ENCODE peak calls at places on chromosome 7, in ten cellular contexts. K is H4, I is heart right ventricle, T is T-helper 22 cell, A is GF-D8, Q is NCI-H2107, H is hippocampal formation, E is skeletal muscle cell, N is AG08395, W is dorsolateral prefrontal cortex. F is an unnamed sample.

GRCh38 chr7:74501298-74501697 is 47.6 kb downstream of the GTF2IRD1 start:
- DNase-seq in K (no peak), I (peak), T (no peak), A (no peak), Q (no peak), H (no peak), E (no peak), N (no peak), W (no peak), F (no peak)

GRCh38 chr7:123966936-123967335 is 41.9 kb downstream of the SPAM1 start:
- DNase-seq in K (peak), I (no peak), T (no peak), A (no peak), Q (no peak), H (peak), E (no peak), N (no peak), W (no peak), F (no peak)

GRCh38 chr7:124566576-124566975 is 199.0 kb downstream of the GPR37 start:
- DNase-seq in K (peak), I (no peak), T (no peak), A (no peak), Q (no peak), H (no peak), E (no peak), N (peak), W (no peak), F (no peak)

GRCh38 chr7:103150192-103150591 is 1.3 kb upstream of the NAPEPLD start:
- DNase-seq in K (no peak), I (no peak), T (no peak), A (no peak), Q (no peak), H (no peak), E (no peak), N (no peak), W (no peak), F (no peak)

GRCh38 chr7:36650766-36651310 is 73.5 kb downstream of the AOAH start:
- DNase-seq in K (no peak), I (no peak), T (no peak), A (no peak), Q (no peak), H (no peak), E (no peak), N (no peak), W (no peak), F (no peak)

GRCh38 chr7:2689951-2690705 is 2.1 kb downstream of the AMZ1 start:
- DNase-seq in K (peak), I (no peak), T (no peak), A (no peak), Q (no peak), H (no peak), E (no peak), N (no peak), W (no peak), F (no peak)

GRCh38 chr7:21616796-21617436 is 74.1 kb downstream of the DNAH11 start:
- DNase-seq in K (peak), I (no peak), T (no peak), A (no peak), Q (no peak), H (no peak), E (no peak), N (peak), W (no peak), F (no peak)

GRCh38 chr7:83996879-83997278 is 197.7 kb downstream of the SEMA3A start:
- DNase-seq in K (no peak), I (no peak), T (no peak), A (no peak), Q (no peak), H (no peak), E (peak), N (no peak), W (no peak), F (no peak)

GRCh38 chr7:76507723-76508406 is 2.5 kb upstream of the UPK3B start:
- DNase-seq in K (peak), I (no peak), T (no peak), A (no peak), Q (no peak), H (no peak), E (no peak), N (no peak), W (no peak), F (no peak)

GRCh38 chr7:117582219-117582704 is 102.4 kb downstream of the CFTR start:
- DNase-seq in K (peak), I (no peak), T (no peak), A (no peak), Q (no peak), H (no peak), E (peak), N (peak), W (no peak), F (no peak)

GRCh38 chr7:26398436-26399308 is 107.0 kb downstream of the SNX10 start:
- DNase-seq in K (peak), I (peak), T (no peak), A (peak), Q (peak), H (no peak), E (no peak), N (peak), W (peak), F (no peak)

GRCh38 chr7:98051118-98051744 is 55.4 kb upstream of the LMTK2 start:
- DNase-seq in K (no peak), I (no peak), T (peak), A (no peak), Q (peak), H (no peak), E (no peak), N (no peak), W (peak), F (peak)

GRCh38 chr7:97873606-97874005 is 1.4 kb upstream of the ASNS start:
- DNase-seq in K (no peak), I (no peak), T (no peak), A (no peak), Q (no peak), H (no peak), E (no peak), N (no peak), W (no peak), F (no peak)

GRCh38 chr7:142496545-142496991 is 238.7 kb upstream of the PRSS58 start:
- DNase-seq in K (peak), I (no peak), T (no peak), A (peak), Q (no peak), H (no peak), E (no peak), N (peak), W (no peak), F (no peak)

GRCh38 chr7:7922684-7923385 is 45.8 kb upstream of the GLCCI1 start:
- DNase-seq in K (no peak), I (no peak), T (no peak), A (no peak), Q (no peak), H (no peak), E (no peak), N (no peak), W (no peak), F (no peak)

F was measured in T-cell.